ENCODE peak calls at places on chromosomes 12 and 14, in six cellular contexts. N is epithelial cell of esophagus, Y is RWPE2, W is psoas muscle, A is stomach, P is fibroblast of villous mesenchyme. T is an unnamed sample.

GRCh38 chr14:71206766-71207371 is 299.6 kb downstream of the PCNX1 start:
- DNase-seq in A (peak; percentile 26), W (no peak), P (peak; percentile 42), N (peak; percentile 80), Y (no peak), T (peak; percentile 88)

GRCh38 chr12:21631367-21631766 is 26.3 kb downstream of the LDHB start:
- DNase-seq in W (no peak), P (no peak), A (no peak), N (no peak), Y (no peak), T (no peak)

GRCh38 chr14:64137657-64138290 is 156.4 kb downstream of the ESR2 start:
- DNase-seq in N (no peak), A (no peak), P (peak; percentile 35), Y (no peak), W (no peak), T (no peak)

GRCh38 chr14:90398315-90398811 is 1.5 kb downstream of the CALM1 start:
- DNase-seq in Y (no peak), P (peak; percentile 43), A (peak; percentile 44), N (peak; percentile 62), W (no peak), T (peak; percentile 26)

GRCh38 chr12:17592472-17592871 is 497.5 kb downstream of the RERGL start:
- DNase-seq in A (no peak), W (no peak), N (no peak), P (no peak), Y (no peak), T (no peak)

GRCh38 chr12:15044461-15044860 is 71.6 kb downstream of the PDE6H start:
- DNase-seq in A (no peak), P (peak; percentile 46), N (no peak), Y (no peak), W (no peak), T (peak; percentile 9)

GRCh38 chr12:45572114-45572513 is 157.4 kb upstream of the ARID2 start:
- DNase-seq in W (no peak), N (peak; percentile 68), P (no peak), A (no peak), Y (no peak), T (no peak)

GRCh38 chr12:115079760-115080159 is 395.8 kb upstream of the TBX3 start:
- DNase-seq in P (no peak), Y (no peak), N (peak; percentile 31), A (no peak), W (no peak), T (no peak)

GRCh38 chr12:93126069-93126474 is 197.0 kb upstream of the EEA1 start:
- DNase-seq in Y (no peak), N (no peak), A (no peak), W (no peak), P (no peak), T (no peak)

GRCh38 chr12:2588345-2588744 is 206.4 kb upstream of the FKBP4 start:
- DNase-seq in Y (no peak), N (no peak), W (no peak), A (no peak), P (no peak), T (no peak)
- TF ChIP-seq CTCF in Y (no peak), N (no peak), W (no peak), A (no peak), P (no peak), T (no peak)

DNA sequence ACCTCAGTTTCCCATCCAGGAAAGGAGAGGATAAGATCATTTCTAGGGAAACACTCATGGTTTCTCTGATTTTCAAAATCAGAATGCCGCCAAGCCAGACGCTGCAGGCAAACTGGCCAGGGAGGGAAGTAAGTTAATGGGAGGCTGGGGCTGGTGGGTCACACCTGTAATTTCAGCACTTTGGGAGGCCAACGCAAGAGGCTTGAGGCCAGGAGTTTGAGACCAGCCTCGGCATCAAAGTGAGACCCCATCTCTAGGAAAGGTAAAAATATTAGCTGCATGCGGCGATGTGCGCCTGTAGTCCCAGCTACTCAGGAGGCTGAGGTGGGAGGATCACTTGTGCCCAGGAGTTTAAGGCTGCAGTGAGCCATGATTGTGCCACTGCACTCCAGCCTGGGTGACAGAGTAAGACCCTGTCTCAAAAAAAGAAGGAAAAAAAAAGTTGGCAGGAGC is 587 bp downstream of the SELPLG start:
- DNase-seq in N (no peak), W (no peak), Y (no peak), A (no peak), P (no peak), T (no peak)
- H3K4me3 ChIP-seq in N (no peak overlapping the region), W (peak overlapping the region; percentile 38), Y (no peak overlapping the region), A (peak overlapping the region; percentile 34), P (no peak overlapping the region), T (no peak overlapping the region)

DNA sequence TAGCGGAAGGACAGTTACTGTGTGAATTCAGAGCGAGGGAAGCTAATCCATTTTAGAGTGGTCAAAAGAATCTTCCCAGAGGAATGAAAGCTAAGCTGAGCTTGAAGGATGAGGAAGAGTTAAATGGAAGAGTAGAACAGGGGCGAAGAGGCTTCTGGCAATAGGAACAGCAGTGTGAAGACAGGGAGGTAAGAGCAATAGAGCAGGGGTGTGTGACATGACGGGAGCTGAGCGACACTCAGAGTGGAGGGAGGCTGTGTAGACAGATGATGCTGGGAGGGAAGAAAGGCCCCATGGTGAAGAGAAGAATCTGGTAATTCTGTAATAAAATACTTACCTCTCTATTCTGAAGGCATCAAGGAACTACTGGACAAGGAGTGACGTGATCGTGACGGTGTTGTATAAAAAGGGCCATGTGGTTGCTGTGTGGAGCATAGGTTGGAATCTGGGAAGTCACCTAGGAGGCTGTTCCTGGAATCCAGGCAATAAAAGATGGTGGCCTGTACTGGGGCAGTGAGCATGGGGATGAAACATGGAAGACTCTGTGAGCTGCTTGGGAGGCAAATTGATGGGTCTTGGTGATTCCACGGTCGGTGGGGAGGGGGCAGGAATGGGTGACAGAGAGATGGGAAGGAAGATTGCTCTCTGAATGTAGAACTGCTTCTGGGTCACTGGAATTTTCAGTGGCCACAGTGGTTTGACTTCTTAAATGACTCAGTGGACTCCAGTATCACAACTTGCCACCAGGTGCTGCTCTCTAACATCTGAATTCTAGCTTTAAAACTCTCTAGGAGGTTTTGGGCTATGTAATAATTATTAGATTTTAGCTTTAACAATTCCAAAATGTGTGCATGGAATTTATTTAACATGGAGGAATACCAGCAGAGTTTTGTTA is 164.1 kb downstream of the ATP23 start:
- DNase-seq in Y (no peak), A (no peak), N (peak; percentile 17), P (peak; percentile 12), W (no peak), T (peak; percentile 10)
- TF ChIP-seq CTCF in Y (peak; percentile 20), A (no peak), N (peak; percentile 53), P (peak; percentile 42), W (peak; percentile 48), T (peak; percentile 40)

GRCh38 chr12:39616251-39616650 is 3.4 kb downstream of the ABCD2 start:
- DNase-seq in N (no peak), A (no peak), Y (no peak), W (no peak), P (no peak), T (no peak)
- H3K4me3 ChIP-seq in N (no peak overlapping the region), A (no peak overlapping the region), Y (no peak overlapping the region), W (no peak overlapping the region), P (no peak overlapping the region), T (no peak overlapping the region)

GRCh38 chr14:99387880-99388279 is 92.8 kb downstream of the SETD3 start:
- DNase-seq in N (no peak), W (no peak), P (no peak), A (no peak), Y (no peak), T (no peak)

GRCh38 chr14:99391671-99392070 is 89.0 kb downstream of the SETD3 start:
- DNase-seq in N (no peak), W (no peak), P (peak; percentile 82), A (no peak), Y (no peak), T (peak; percentile 25)

GRCh38 chr14:99384446-99385417 is 95.9 kb downstream of the SETD3 start:
- DNase-seq in W (no peak), N (no peak), P (no peak), Y (no peak), A (no peak), T (no peak)

GRCh38 chr14:99389171-99389826 is 91.4 kb downstream of the SETD3 start:
- DNase-seq in P (peak; percentile 33), W (peak; percentile 62), N (peak; percentile 50), A (peak; percentile 75), Y (no peak), T (peak; percentile 24)

DNA sequence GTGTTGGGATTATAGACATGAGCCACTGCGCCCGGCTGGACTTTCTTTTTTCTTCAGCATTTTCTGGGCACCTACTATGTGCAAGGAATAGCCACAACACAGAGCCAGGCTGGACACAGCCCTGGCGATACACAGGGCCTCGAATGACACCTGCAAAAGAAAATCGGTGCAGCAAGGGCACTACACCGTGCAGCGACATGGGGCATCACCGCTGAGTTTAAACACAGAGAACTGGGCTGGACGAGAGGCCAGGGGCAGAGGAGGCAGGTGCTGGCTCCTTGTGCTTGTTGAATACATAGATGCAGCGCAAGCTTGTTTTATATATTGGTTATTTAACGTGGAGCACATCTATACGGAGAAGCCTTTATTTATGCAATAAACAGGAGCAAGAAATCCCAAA is 92.4 kb downstream of the SETD3 start:
- DNase-seq in A (no peak), P (no peak), Y (no peak), W (no peak), N (no peak), T (no peak)
- TF ChIP-seq CTCF in A (no peak), P (no peak), Y (no peak), W (no peak), N (no peak), T (no peak)

DNA sequence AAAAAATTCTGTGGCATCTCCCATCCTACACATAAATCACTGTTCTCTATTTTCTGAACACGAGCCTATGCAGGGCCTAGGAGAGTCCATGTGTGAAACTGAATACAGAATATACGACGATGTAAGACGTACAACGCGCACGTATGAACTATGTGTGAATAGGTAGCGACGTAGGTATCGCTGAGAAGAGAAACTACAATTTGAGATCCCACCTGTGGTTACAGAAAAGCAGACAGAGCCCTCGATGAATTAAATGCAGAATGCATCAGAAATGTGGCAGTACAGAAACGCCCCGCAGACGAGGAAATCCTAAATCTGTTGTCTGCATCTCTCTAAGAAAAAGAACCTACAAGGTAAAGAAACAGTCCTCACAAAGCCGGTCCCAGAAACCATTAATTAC is 12.7 kb downstream of the BCL11B start:
- DNase-seq in W (no peak), P (no peak), A (no peak), N (no peak), Y (no peak), T (no peak)
- H3K4me3 ChIP-seq in W (no peak overlapping the region), P (no peak overlapping the region), A (no peak overlapping the region), N (no peak overlapping the region), Y (no peak overlapping the region), T (no peak overlapping the region)

DNA sequence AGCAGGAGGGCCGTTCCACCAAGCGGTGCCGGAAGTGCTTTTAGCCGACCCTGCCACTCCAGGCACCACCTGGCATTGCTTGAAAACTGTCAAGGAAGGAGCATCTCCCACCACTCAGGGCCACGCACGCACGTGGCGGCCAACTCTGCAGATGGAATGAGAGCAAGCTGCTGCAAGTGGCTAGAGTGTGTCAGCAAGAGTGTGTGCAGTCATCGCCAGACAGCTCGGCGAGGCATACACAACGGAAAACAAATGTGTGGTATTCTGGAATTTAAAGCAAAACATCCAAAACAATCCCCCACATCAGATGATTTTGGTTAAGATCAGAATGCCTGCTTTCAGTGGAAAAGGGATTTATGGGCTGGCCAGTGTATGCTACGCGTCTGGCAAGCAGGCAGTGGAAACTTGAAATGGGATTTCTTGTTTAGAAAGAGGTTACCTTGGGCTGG is 11.2 kb downstream of the CD9 start:
- DNase-seq in A (no peak), P (peak; percentile 90), W (no peak), N (peak; percentile 52), Y (no peak), T (peak; percentile 91)
- TF ChIP-seq CTCF in A (no peak), P (no peak), W (no peak), N (no peak), Y (no peak), T (no peak)

T was measured in astrocyte of the spinal cord.